ENCODE peak calls at places on chromosome 5, in five cellular contexts. B is mesenchymal stem cell, O is IMR-90, C is H9, Z is neuronal stem cell. Y is an unnamed sample.

GRCh38 chr5:165227515-165227914 is 1722.1 kb downstream of the MAT2B start:
- DNase-seq in Z (no peak), O (no peak), C (no peak), B (no peak), Y (no peak)

GRCh38 chr5:103461223-103461622 is 101.4 kb downstream of the NUDT12 start:
- DNase-seq in B (peak; percentile 12), O (peak; percentile 64), Z (no peak), C (no peak), Y (no peak)

GRCh38 chr5:132526290-132526973 is 16.9 kb downstream of the IL5 start:
- DNase-seq in C (peak; percentile 72), O (peak; percentile 50), B (peak; percentile 63), Z (peak; percentile 69), Y (peak; percentile 41)

GRCh38 chr5:39674209-39675082 is 249.7 kb upstream of the DAB2 start:
- DNase-seq in O (no peak), B (no peak), C (no peak), Z (no peak), Y (no peak)

GRCh38 chr5:104297076-104297475 is 734.5 kb upstream of the NUDT12 start:
- DNase-seq in O (no peak), B (peak; percentile 48), C (no peak), Z (no peak), Y (peak; percentile 44)

GRCh38 chr5:127758884-127759283 is 55.7 kb downstream of the CCDC192 start:
- DNase-seq in B (no peak), O (no peak), C (no peak), Z (no peak), Y (no peak)

GRCh38 chr5:168295574-168296201 is 4.2 kb downstream of the WWC1 start:
- DNase-seq in B (peak; percentile 61), C (peak; percentile 85), O (peak; percentile 82), Z (peak; percentile 70), Y (peak; percentile 89)

GRCh38 chr5:108793207-108793606 is 45.5 kb downstream of the FER start:
- DNase-seq in O (no peak), B (no peak), C (no peak), Z (no peak), Y (no peak)

GRCh38 chr5:14983666-14984441 is 112.3 kb upstream of the ANKH start:
- DNase-seq in C (no peak), Z (no peak), O (no peak), B (no peak), Y (no peak)

GRCh38 chr5:134467231-134467630 is 55.5 kb upstream of the CDKN2AIPNL start:
- DNase-seq in C (no peak), Z (no peak), B (no peak), O (no peak), Y (no peak)

GRCh38 chr5:180850434-180851078 is 10.5 kb downstream of the ZFP62 start:
- DNase-seq in O (no peak), C (no peak), B (no peak), Z (no peak), Y (no peak)

GRCh38 chr5:21219966-21220365 is 1232.0 kb upstream of the CDH18 start:
- DNase-seq in C (no peak), Z (no peak), O (no peak), B (no peak), Y (no peak)

GRCh38 chr5:175246242-175246891 is 197.6 kb downstream of the DRD1 start:
- DNase-seq in B (peak; percentile 61), Z (no peak), O (peak; percentile 98), C (no peak), Y (peak; percentile 69)

GRCh38 chr5:103800728-103801127 is 238.1 kb upstream of the NUDT12 start:
- DNase-seq in B (peak; percentile 22), O (peak; percentile 0), C (no peak), Z (no peak), Y (no peak)

GRCh38 chr5:9046756-9047481 is 499.0 kb downstream of the SEMA5A start:
- DNase-seq in B (peak; percentile 98), C (no peak), O (peak; percentile 99), Z (no peak), Y (peak; percentile 18)

GRCh38 chr5:113119271-113119924 is 142.8 kb downstream of the DCP2 start:
- DNase-seq in C (no peak), B (no peak), O (peak; percentile 12), Z (no peak), Y (no peak)

GRCh38 chr5:129377504-129377903 is 82.6 kb upstream of the ADAMTS19 start:
- DNase-seq in Z (no peak), O (no peak), C (no peak), B (no peak), Y (peak; percentile 23)

GRCh38 chr5:80191991-80192398 is 63.9 kb downstream of the SERINC5 start:
- DNase-seq in B (no peak), Z (no peak), C (peak; percentile 81), O (no peak), Y (no peak)

GRCh38 chr5:176441921-176442323 is 6.3 kb upstream of the FAF2 start:
- DNase-seq in O (peak; percentile 70), Z (no peak), C (no peak), B (peak; percentile 73), Y (no peak)

GRCh38 chr5:55850839-55851674 is at the start of gene IL31RA:
- DNase-seq in B (peak; percentile 94), C (no peak), Z (no peak), O (peak; percentile 92), Y (peak; percentile 78)

GRCh38 chr5:80600943-80601693 is 31.0 kb upstream of the ANKRD34B start:
- DNase-seq in B (no peak), Z (no peak), C (no peak), O (no peak), Y (no peak)

GRCh38 chr5:19802686-19803085 is 185.3 kb downstream of the CDH18 start:
- DNase-seq in C (no peak), Z (peak; percentile 2), O (no peak), B (no peak), Y (no peak)

GRCh38 chr5:142981886-142982820 is 212.0 kb downstream of the ARHGAP26 start:
- DNase-seq in C (no peak), B (peak; percentile 60), Z (peak; percentile 33), O (peak; percentile 92), Y (peak; percentile 65)

GRCh38 chr5:95861858-95862561 is 39.5 kb upstream of the GLRX start:
- DNase-seq in B (peak; percentile 86), O (peak; percentile 60), Z (no peak), C (no peak), Y (peak; percentile 83)

GRCh38 chr5:142871880-142872200 is 101.7 kb downstream of the ARHGAP26 start:
- DNase-seq in Z (no peak), C (no peak), O (peak; percentile 29), B (no peak), Y (no peak)

GRCh38 chr5:155554500-155554899 is 540.9 kb downstream of the KIF4B start:
- DNase-seq in O (no peak), B (no peak), C (no peak), Z (no peak), Y (peak; percentile 17)

GRCh38 chr5:59342181-59342580 is 551.3 kb downstream of the PDE4D start:
- DNase-seq in O (no peak), Z (no peak), B (peak; percentile 32), C (no peak), Y (peak; percentile 59)

GRCh38 chr5:73519531-73520283 is 21.5 kb downstream of the BTF3 start:
- DNase-seq in O (peak; percentile 84), B (peak; percentile 84), Z (peak; percentile 76), C (peak; percentile 88), Y (peak; percentile 71)

GRCh38 chr5:143145388-143145787 is 258.1 kb downstream of the NR3C1 start:
- DNase-seq in B (no peak), O (no peak), C (no peak), Z (no peak), Y (no peak)

GRCh38 chr5:94983861-94984535 is 300.9 kb downstream of the MCTP1 start:
- DNase-seq in C (no peak), Z (no peak), O (peak; percentile 58), B (peak; percentile 15), Y (no peak)

GRCh38 chr5:151480859-151481258 is 33.5 kb downstream of the SLC36A1 start:
- DNase-seq in O (peak; percentile 85), B (peak; percentile 59), Z (no peak), C (no peak), Y (no peak)

GRCh38 chr5:30392897-30393296 is 800.6 kb upstream of the CDH6 start:
- DNase-seq in B (no peak), C (no peak), O (no peak), Z (no peak), Y (no peak)

GRCh38 chr5:171951218-171951617 is 55.2 kb downstream of the FBXW11 start:
- DNase-seq in O (no peak), Z (no peak), B (no peak), C (no peak), Y (no peak)

DNA sequence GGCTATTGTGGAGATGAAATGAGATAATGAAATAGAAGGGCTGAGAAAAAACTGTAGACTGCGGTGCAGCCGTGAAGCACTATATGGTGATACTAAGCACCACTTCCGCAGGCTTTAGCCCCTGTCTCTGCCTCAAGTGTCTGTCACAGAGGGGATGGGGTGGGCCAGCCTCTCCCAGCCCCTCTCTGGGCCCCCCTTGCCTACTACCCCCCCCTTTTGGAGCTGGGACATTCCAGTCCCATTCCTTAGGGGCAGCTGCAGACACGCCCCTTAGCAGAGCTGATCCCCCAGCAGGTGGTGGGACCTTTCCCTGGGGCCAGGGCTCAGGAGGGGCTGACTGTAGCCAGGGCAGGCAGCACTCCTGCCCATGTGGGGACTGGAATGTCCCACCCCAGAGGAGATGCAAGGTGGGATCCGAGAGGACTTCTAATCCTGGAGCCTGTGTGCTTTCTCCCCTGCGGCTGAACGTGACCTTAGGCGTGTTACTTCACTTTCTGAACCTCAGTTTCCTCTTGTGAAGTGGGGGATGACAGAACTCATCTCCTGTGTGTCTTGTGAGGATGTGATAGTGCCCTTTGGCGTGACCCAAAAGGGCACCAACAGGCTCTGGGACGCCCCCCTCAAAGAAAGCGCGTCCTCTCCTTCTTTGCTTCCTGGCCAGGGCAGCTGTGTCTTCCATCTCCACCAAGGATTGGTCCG is 2.0 kb downstream of the N4BP3 start:
- DNase-seq in C (peak; percentile 93), Z (peak; percentile 77), O (no peak), B (no peak), Y (no peak)
- H3K4ac ChIP-seq in C (no peak overlapping the region), Z (no peak overlapping the region), O (no peak overlapping the region), B (no peak overlapping the region), Y (no peak overlapping the region)

DNA sequence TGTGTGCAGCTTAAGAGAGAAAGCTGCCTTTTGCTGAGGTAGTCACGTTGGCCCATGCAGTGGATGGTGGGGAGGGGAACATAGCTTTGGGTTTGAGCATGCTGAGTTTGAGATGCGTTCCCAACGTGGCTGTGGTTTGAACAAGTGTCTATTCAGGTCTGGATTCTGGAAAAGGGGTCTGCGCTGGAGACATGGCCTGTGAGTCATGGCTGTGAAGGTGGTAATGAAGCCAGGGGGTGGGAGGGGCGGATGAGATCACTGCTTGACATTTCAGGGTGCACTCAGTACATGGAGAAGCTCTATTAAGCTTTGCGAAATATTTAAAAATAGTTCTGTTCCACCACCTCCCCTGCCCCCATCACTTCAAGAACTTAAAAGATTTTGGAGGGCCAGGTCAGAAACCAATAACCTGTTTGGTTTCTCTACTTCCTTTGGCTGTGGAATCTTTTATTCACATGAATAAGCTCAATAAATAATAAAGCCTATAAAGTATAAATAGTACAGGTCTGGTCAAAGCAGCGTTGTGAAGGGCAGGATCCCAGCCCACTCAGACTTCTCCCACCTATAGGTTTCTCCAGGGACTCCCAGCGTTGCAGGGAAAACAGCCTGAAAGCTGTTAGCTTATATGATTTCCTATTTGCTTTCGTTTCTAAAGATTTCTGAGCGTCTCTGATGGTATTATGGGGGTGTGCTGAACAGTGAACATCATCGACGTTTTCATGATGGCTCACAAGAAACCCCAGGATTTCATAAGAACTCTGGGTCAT is 189.9 kb downstream of the NSG2 start:
- DNase-seq in B (no peak), Z (no peak), C (no peak), O (no peak), Y (no peak)
- H3K14ac ChIP-seq in B (no peak overlapping the region), Z (no peak overlapping the region), C (no peak overlapping the region), O (no peak overlapping the region), Y (no peak overlapping the region)

GRCh38 chr5:107010060-107010459 is 660.7 kb downstream of the EFNA5 start:
- DNase-seq in C (no peak), B (no peak), Z (no peak), O (no peak), Y (no peak)
- H4K91ac ChIP-seq in C (no peak overlapping the region), B (no peak overlapping the region), Z (no peak overlapping the region), O (no peak overlapping the region), Y (no peak overlapping the region)

GRCh38 chr5:110536120-110537115 is 190.1 kb downstream of the TMEM232 start:
- DNase-seq in B (peak; percentile 11), Z (no peak), C (peak; percentile 72), O (no peak), Y (no peak)
- H3K4ac ChIP-seq in B (no peak overlapping the region), Z (no peak overlapping the region), C (no peak overlapping the region), O (no peak overlapping the region), Y (no peak overlapping the region)

Y was measured in trophoblast cell.